ENCODE peak calls at places on chromosomes 3 and 15, in eight cellular contexts. R is endothelial cell, B is cardiac fibroblast, K is B cell, S is mucosa of descending colon, P is IMR-90, Z is ovary, L is ascending aorta. E is an unnamed sample.

GRCh38 chr15:43132830-43133428 is 457 bp upstream of the TMEM62 start:
- DNase-seq in P (no peak), K (no peak), B (no peak), L (no peak), S (peak), Z (no peak), R (no peak), E (peak)

GRCh38 chr3:126106336-126107202 is 22.6 kb upstream of the SLC41A3 start:
- DNase-seq in R (no peak), B (no peak), L (peak), S (no peak), P (no peak), Z (no peak), K (no peak), E (no peak)

GRCh38 chr15:39578851-39579486 is 1.9 kb upstream of the THBS1 start:
- DNase-seq in P (peak), L (no peak), Z (no peak), B (peak), R (no peak), K (no peak), S (no peak), E (no peak)

GRCh38 chr3:104632947-104633346 is 733.8 kb upstream of the ALCAM start:
- DNase-seq in Z (no peak), K (no peak), S (no peak), P (peak), L (no peak), R (no peak), B (no peak), E (no peak)

GRCh38 chr15:41154412-41154811 is 38.3 kb upstream of the INO80 start:
- DNase-seq in P (no peak), S (no peak), K (no peak), B (peak), R (peak), L (no peak), Z (no peak), E (no peak)

GRCh38 chr15:58870451-58870850 is 63.0 kb downstream of the SLTM start:
- DNase-seq in R (no peak), B (peak), Z (no peak), S (no peak), K (no peak), L (no peak), P (peak), E (no peak)

GRCh38 chr3:48621461-48621869 is at the start of gene TMEM89:
- DNase-seq in L (no peak), Z (no peak), B (no peak), R (no peak), K (no peak), P (no peak), S (no peak), E (no peak)

GRCh38 chr15:48682949-48683651 is 37.6 kb upstream of the FBN1 start:
- DNase-seq in B (peak), Z (peak), L (peak), R (no peak), P (peak), S (peak), K (no peak), E (peak)

GRCh38 chr3:27914199-27914598 is 192.1 kb upstream of the EOMES start:
- DNase-seq in B (peak), S (peak), K (no peak), L (no peak), R (no peak), Z (no peak), P (no peak), E (no peak)

GRCh38 chr15:96107922-96108321 is 222.6 kb upstream of the NR2F2 start:
- DNase-seq in P (peak), Z (no peak), L (no peak), K (no peak), R (no peak), S (no peak), B (peak), E (no peak)

GRCh38 chr15:31341036-31341435 is 14.4 kb downstream of the KLF13 start:
- DNase-seq in L (no peak), P (no peak), K (no peak), R (no peak), B (no peak), S (no peak), Z (no peak), E (no peak)

GRCh38 chr3:183984337-183984736 is 33.3 kb downstream of the ABCC5 start:
- DNase-seq in Z (no peak), S (no peak), R (no peak), K (no peak), P (no peak), L (no peak), B (no peak), E (no peak)

GRCh38 chr15:38002883-38003477 is 68.5 kb downstream of the TMCO5A start:
- DNase-seq in S (peak), P (peak), R (peak), L (peak), K (no peak), Z (no peak), B (peak), E (peak)

GRCh38 chr3:124322966-124323365 is 331.0 kb upstream of the ROPN1 start:
- DNase-seq in L (no peak), R (no peak), S (no peak), P (peak), K (no peak), Z (no peak), B (no peak), E (no peak)

GRCh38 chr3:35758358-35758757 is 119.0 kb downstream of the ARPP21 start:
- DNase-seq in L (no peak), R (no peak), B (no peak), Z (no peak), S (no peak), P (no peak), K (no peak), E (no peak)

GRCh38 chr3:102238362-102238761 is 196.5 kb upstream of the ZPLD1 start:
- DNase-seq in P (no peak), K (no peak), Z (no peak), S (peak), L (no peak), R (no peak), B (no peak), E (no peak)

GRCh38 chr3:150761831-150762661 is 923 bp downstream of the SIAH2 start:
- DNase-seq in L (peak), Z (peak), K (no peak), P (peak), B (peak), R (peak), S (peak), E (peak)

GRCh38 chr3:104523136-104523535 is 843.6 kb upstream of the ALCAM start:
- DNase-seq in K (no peak), P (no peak), Z (no peak), L (no peak), S (no peak), R (no peak), B (no peak), E (no peak)

GRCh38 chr3:70963412-70963811 is 620.1 kb downstream of the FOXP1 start:
- DNase-seq in B (no peak), S (no peak), K (no peak), Z (no peak), L (no peak), P (no peak), R (no peak), E (no peak)

GRCh38 chr15:70054366-70054765 is 43.4 kb downstream of the TLE3 start:
- DNase-seq in K (no peak), B (no peak), L (no peak), P (no peak), S (no peak), R (no peak), Z (peak), E (peak)

GRCh38 chr3:173652093-173652492 is 254.5 kb downstream of the NLGN1 start:
- DNase-seq in K (no peak), R (no peak), Z (no peak), B (no peak), L (no peak), S (no peak), P (peak), E (no peak)

GRCh38 chr3:184693011-184693975 is 18.6 kb downstream of the MAGEF1 start:
- DNase-seq in P (no peak), R (no peak), S (no peak), Z (no peak), L (no peak), K (peak), B (no peak), E (no peak)

GRCh38 chr3:194067949-194068362 is 68.0 kb upstream of the HES1 start:
- DNase-seq in P (no peak), B (no peak), K (peak), R (no peak), S (no peak), L (no peak), Z (no peak), E (no peak)

GRCh38 chr3:157360044-157360443 is 76.6 kb upstream of the PTX3 start:
- DNase-seq in B (peak), S (no peak), P (peak), Z (no peak), K (no peak), L (no peak), R (no peak), E (no peak)

GRCh38 chr3:153273767-153274443 is 111.9 kb downstream of the RAP2B start:
- DNase-seq in Z (no peak), P (peak), L (no peak), K (no peak), B (peak), S (no peak), R (no peak), E (no peak)

GRCh38 chr3:194570184-194570583 is 63.0 kb downstream of the TMEM44 start:
- DNase-seq in P (no peak), S (no peak), K (no peak), B (no peak), R (no peak), Z (no peak), L (no peak), E (no peak)

GRCh38 chr3:98333989-98334606 is 19.6 kb upstream of the OR5K4 start:
- DNase-seq in R (no peak), L (no peak), P (peak), B (peak), S (no peak), K (no peak), Z (no peak), E (no peak)

GRCh38 chr15:70357453-70357852 is 259.7 kb upstream of the TLE3 start:
- DNase-seq in B (no peak), P (no peak), K (no peak), S (no peak), Z (no peak), R (no peak), L (peak), E (no peak)

GRCh38 chr3:48929358-48930035 is 10.9 kb downstream of the ARIH2 start:
- DNase-seq in K (no peak), L (no peak), Z (no peak), B (peak), R (no peak), S (no peak), P (peak), E (no peak)

GRCh38 chr3:161395115-161395514 is 23.8 kb upstream of the SPTSSB start:
- DNase-seq in B (no peak), S (no peak), Z (no peak), P (no peak), K (no peak), L (no peak), R (no peak), E (no peak)

GRCh38 chr3:57803647-57804081 is 47.6 kb downstream of the SLMAP start:
- DNase-seq in P (peak), K (no peak), L (peak), S (peak), Z (no peak), B (peak), R (no peak), E (no peak)

GRCh38 chr15:75232252-75232813 is 25.8 kb upstream of the GOLGA6C start:
- DNase-seq in S (no peak), B (no peak), L (no peak), P (no peak), K (peak), Z (peak), R (no peak), E (no peak)

GRCh38 chr3:132549890-132550578 is 47.0 kb upstream of the ACKR4 start:
- DNase-seq in P (peak), K (no peak), R (no peak), B (peak), S (no peak), L (no peak), Z (no peak), E (no peak)

GRCh38 chr3:115040673-115041286 is 106.3 kb downstream of the ZBTB20 start:
- DNase-seq in S (peak), P (peak), K (peak), Z (no peak), L (peak), B (peak), R (peak), E (peak)

GRCh38 chr15:100147828-100148227 is 193.9 kb downstream of the ADAMTS17 start:
- DNase-seq in R (no peak), L (no peak), Z (no peak), S (no peak), K (no peak), P (no peak), B (peak), E (no peak)

GRCh38 chr3:86830566-86830965 is 160.4 kb downstream of the VGLL3 start:
- DNase-seq in S (no peak), Z (no peak), L (no peak), K (no peak), B (peak), P (peak), R (no peak), E (no peak)

GRCh38 chr3:157201648-157202278 is 41.8 kb upstream of the CCNL1 start:
- DNase-seq in K (no peak), L (no peak), R (no peak), P (peak), Z (no peak), S (no peak), B (peak), E (peak)

GRCh38 chr3:73212683-73213082 is 151.2 kb downstream of the EBLN2 start:
- DNase-seq in B (no peak), S (no peak), Z (no peak), R (no peak), K (no peak), P (no peak), L (no peak), E (no peak)

DNA sequence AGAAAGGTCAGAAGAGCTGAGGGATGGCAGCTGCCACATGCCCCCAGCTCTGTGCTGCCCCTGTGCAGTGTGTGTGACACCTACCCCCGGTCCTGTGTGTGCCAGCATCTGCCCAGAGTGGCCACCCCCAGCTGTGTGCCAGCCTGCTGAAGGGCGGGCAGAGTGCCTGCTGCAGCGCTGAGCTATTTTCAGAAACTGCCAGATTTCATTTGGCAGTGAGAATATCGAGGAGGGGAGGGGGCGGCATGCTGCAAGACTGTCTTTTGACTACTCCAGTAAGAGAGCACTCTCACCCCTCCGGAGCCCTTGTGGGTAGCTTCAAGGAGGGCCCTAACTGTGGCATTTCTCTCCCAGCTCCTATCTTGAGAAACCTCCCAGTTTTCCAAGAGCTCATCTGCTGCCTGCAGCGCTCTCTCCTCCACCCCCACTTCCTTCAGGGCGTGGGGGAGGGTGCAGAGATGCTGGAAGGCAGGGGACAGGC is 25.2 kb upstream of the DOCK3 start:
- DNase-seq in L (no peak), S (no peak), K (no peak), R (no peak), P (no peak), B (peak), Z (no peak), E (no peak)
- TF ChIP-seq CTCF in L (no peak), S (no peak), K (no peak), R (no peak), P (no peak), B (no peak), Z (no peak), E (no peak)

DNA sequence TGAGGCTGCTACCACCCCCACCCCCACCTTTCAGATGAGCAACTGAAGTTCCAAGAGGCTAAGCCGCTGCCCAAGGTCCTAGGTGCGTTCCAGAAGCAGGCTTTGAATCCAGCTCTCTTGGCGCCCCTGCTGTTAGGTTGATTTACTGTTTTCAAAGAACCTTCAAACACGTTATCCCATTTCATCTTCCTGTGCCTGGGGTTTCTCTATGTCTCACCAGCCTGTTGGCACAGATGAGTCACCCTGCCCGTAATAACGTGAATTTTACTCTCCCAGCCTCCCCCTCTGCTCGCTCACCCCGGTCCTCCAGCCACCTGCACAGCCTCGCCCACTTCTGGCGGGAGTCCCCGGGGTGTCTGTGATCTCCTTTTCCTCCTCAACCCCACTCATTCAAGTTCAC is 13.1 kb upstream of the TSEN2 start:
- DNase-seq in P (no peak), Z (no peak), S (peak), R (no peak), B (no peak), L (no peak), K (no peak), E (no peak)
- TF ChIP-seq CTCF in P (no peak), Z (no peak), S (no peak), R (no peak), B (no peak), L (no peak), K (no peak), E (no peak)

DNA sequence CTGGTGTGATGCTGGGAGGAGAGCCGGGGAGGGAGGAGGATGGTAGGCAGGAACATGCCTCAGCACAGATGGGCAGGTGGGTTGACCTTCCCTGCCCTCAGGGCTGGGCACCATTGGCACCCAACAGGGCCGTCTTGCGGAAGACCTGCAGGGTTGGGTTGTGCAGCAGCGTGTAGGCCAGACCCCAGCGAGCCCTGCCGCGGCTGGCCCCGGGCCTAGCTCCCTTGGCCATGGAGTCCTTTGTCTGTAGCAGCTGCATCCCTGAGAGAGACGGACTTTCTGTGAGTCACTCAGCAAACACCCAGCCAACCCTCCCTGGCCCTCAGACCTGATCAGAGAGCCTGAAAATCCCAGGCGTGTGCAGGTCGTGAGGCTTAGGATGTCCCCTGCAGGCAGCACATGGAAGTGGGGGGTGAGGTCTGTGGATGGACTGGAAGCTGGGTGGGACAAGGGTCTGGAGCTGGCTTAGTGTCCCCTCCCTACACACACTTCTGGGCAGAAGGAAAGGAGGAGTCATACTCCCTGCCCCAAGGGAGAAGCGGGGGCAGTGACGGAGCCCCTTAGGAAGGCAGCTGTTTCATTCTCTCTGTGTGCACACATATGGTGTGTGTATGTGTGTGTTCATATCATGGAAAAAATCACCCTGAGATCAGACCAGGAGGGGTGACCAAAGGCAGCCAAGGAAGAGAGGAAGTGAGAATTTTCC is 6.6 kb downstream of the ISLR start:
- DNase-seq in S (no peak), K (no peak), R (no peak), L (no peak), B (peak), Z (no peak), P (peak), E (no peak)
- TF ChIP-seq CTCF in S (no peak), K (no peak), R (no peak), L (no peak), B (peak), Z (no peak), P (no peak), E (no peak)

GRCh38 chr3:177640319-177640997 is 443.2 kb upstream of the TBL1XR1 start:
- DNase-seq in P (no peak), K (no peak), L (no peak), S (no peak), B (no peak), R (no peak), Z (no peak), E (peak)
- TF ChIP-seq CTCF in P (no peak), K (no peak), L (no peak), S (no peak), B (no peak), R (no peak), Z (no peak), E (no peak)

DNA sequence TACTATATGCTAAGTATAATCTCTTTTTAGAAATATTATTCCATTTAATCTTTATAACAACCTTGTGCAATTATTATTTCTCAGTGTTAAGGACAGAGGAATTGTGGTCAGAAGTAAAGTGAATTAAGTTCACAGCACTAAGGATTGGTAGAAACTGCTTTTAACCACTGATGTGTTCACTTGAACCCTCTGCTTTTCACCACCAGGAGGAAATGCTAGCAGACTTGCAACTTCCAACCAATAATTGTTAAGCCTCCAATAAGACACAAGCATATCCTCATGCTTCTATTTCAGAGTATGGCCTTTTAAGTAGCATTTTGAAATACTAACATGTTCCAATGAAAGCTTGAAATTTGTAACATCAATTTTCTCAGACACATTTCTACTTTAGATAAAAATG is 527.4 kb downstream of the SI start:
- DNase-seq in P (no peak), R (no peak), K (no peak), Z (no peak), B (no peak), L (no peak), S (no peak), E (no peak)
- TF ChIP-seq CTCF in P (no peak), R (peak), K (no peak), Z (no peak), B (no peak), L (no peak), S (no peak), E (no peak)

DNA sequence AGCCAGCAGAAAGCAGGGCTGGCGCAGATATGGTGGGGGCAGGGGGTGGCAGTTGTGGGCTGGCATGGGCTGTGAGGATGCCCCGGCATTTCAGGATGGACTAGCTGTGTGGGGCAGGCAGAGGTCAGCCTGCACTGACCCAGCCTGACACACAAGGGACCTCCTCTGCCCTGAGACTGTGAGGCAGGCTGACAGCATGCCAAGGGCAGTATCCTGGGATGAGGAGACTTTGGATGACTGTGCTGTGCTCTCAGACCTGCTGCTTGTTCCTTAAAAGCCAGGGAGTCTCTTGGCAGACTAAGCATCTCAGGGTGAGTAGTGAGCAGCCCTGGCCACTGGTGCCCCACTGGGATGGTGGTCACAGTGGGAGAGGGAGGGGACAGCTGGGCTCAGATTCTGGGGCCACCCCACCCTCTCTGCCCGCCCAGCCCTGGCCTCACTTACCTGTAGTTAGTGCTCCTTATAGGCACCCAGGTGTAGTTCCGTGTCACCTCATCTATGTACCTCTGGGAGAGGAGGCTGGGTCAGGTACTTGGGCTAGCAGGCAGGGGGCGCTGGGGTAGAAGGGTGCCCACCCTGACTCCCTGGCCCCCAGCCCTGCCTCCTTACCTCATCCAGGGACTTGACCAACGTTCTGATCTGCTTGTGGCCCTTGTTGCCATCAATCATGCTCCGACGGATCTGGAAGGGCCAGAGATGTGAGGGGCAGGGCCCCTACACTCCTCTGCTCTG is 16.0 kb upstream of the TMEM115 start:
- DNase-seq in Z (no peak), K (no peak), L (no peak), B (no peak), S (no peak), R (no peak), P (no peak), E (no peak)
- TF ChIP-seq CTCF in Z (no peak), K (no peak), L (no peak), B (no peak), S (no peak), R (no peak), P (no peak), E (peak)

GRCh38 chr3:37938011-37938410 is 52.6 kb upstream of the VILL start:
- DNase-seq in P (no peak), L (no peak), S (no peak), Z (no peak), B (no peak), R (no peak), K (no peak), E (no peak)
- TF ChIP-seq CTCF in P (no peak), L (no peak), S (no peak), Z (no peak), B (no peak), R (no peak), K (no peak), E (no peak)

E was measured in Caco-2.